ENCODE peak calls at places on chromosome 21, in seven cellular contexts. L, W, A, N, E, M and D are unnamed samples.

GRCh38 chr21:44929799-44930542 is 9.3 kb upstream of the ITGB2 start:
- DNase-seq in A (no peak), W (no peak), L (no peak), M (no peak), N (peak), E (no peak), D (no peak)

GRCh38 chr21:42080788-42081083 is 9.6 kb downstream of the UMODL1 start:
- DNase-seq in N (no peak), L (no peak), W (no peak), A (no peak), E (no peak), M (no peak), D (no peak)

GRCh38 chr21:36788116-36788515 is 89.2 kb downstream of the SIM2 start:
- DNase-seq in E (no peak), W (peak), N (no peak), L (peak), M (no peak), A (peak), D (no peak)

GRCh38 chr21:26280715-26281310 is 110.2 kb upstream of the APP start:
- DNase-seq in L (no peak), E (no peak), N (no peak), W (no peak), M (no peak), A (no peak), D (no peak)

GRCh38 chr21:26079376-26079775 is 91.2 kb downstream of the APP start:
- DNase-seq in L (no peak), M (no peak), N (no peak), W (no peak), A (no peak), E (no peak), D (no peak)

GRCh38 chr21:27258756-27259429 is 292.0 kb upstream of the ADAMTS5 start:
- DNase-seq in L (no peak), A (no peak), W (no peak), N (no peak), E (no peak), M (no peak), D (no peak)

GRCh38 chr21:42040411-42041180 is 30.4 kb upstream of the ZBTB21 start:
- DNase-seq in E (no peak), W (peak), A (no peak), N (peak), L (peak), M (peak), D (no peak)

GRCh38 chr21:33954395-33954794 is 38.8 kb upstream of the ATP5PO start:
- DNase-seq in L (no peak), M (no peak), E (no peak), N (no peak), W (no peak), A (no peak), D (no peak)

GRCh38 chr21:35933466-35933865 is 126.9 kb downstream of the SETD4 start:
- DNase-seq in M (peak), L (peak), N (no peak), A (no peak), E (peak), W (no peak), D (no peak)

GRCh38 chr21:38306833-38307232 is 50.0 kb downstream of the KCNJ15 start:
- DNase-seq in W (no peak), A (no peak), E (no peak), M (no peak), L (no peak), N (no peak), D (no peak)

GRCh38 chr21:41929248-41929647 is 24.6 kb downstream of the C2CD2 start:
- DNase-seq in M (peak), L (no peak), N (peak), E (no peak), A (no peak), W (no peak), D (no peak)

GRCh38 chr21:37346841-37347430 is 19.6 kb upstream of the DYRK1A start:
- DNase-seq in M (no peak), A (no peak), W (no peak), L (no peak), E (no peak), N (no peak), D (no peak)

GRCh38 chr21:36321325-36322082 is 1.5 kb downstream of the MORC3 start:
- DNase-seq in W (no peak), M (no peak), N (peak), E (no peak), L (no peak), A (peak), D (no peak)

GRCh38 chr21:34302496-34302895 is 61.3 kb upstream of the KCNE2 start:
- DNase-seq in N (no peak), A (no peak), W (no peak), M (no peak), E (no peak), L (no peak), D (no peak)

GRCh38 chr21:37758997-37759396 is 157.3 kb downstream of the KCNJ6 start:
- DNase-seq in L (peak), M (peak), W (peak), N (no peak), A (peak), E (no peak), D (no peak)

GRCh38 chr21:37164742-37165141 is 91.7 kb downstream of the TTC3 start:
- DNase-seq in E (no peak), L (no peak), A (no peak), N (no peak), M (no peak), W (no peak), D (no peak)

GRCh38 chr21:32412162-32412997 is at the start of gene EVA1C:
- DNase-seq in L (peak), A (peak), E (peak), W (peak), M (peak), N (peak), D (no peak)
- TF ChIP-seq POLR2A in L (peak), A (peak), E (no peak), W (peak), M (no peak), N (no peak), D (no peak)

GRCh38 chr21:39349211-39350093 is 564 bp upstream of the HMGN1 start:
- DNase-seq in E (peak), M (peak), A (peak), N (peak), W (peak), L (peak), D (peak)
- TF ChIP-seq POLR2A in E (no peak), M (no peak), A (peak), N (peak), W (peak), L (no peak), D (peak)

DNA sequence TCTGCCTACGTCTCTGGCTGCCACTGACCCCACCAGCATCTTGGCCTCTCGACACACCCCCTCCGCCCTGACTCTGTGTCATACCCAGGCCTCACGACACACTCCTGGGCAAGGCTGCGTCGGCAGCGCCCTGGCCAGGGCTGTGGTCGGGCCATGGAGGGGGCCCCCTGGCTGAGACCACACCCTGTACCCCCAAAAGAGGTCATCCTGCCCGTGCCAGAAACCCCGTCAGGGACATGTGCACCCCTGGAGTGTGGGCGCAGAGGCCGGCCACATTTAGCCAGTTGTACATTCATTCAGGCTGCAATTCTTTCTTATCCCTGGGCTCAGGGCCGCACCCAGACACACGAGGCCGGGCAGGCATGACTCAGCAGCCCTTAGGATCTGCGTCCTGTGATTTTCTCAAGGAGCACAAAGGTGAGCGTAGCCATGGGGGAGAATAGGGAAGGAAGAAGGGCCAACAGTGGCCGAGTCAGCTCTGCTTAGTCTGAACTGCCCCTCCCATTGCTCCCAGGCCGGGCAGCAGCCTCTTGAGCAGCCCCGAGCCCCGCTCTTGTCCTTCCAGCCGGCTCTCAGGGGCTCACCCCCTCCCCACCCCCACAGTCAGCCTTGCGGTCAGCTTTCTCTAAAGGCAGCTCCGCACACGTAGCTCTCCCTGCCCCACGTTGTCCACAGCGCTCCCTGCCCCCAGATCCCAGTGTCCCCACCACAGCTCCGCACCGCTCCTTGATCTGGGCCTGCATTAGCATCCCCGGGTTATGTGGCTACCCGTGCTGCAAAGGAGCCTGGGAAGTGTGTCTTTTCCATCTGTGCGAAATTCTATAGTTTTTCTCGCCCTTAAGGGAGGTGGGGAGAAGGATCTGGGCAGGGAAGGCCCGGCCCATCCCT is 7.9 kb downstream of the CSTB start:
- DNase-seq in A (no peak), E (no peak), L (peak), N (no peak), W (peak), M (peak), D (no peak)
- TF ChIP-seq POLR2A in A (peak), E (no peak), L (peak), N (no peak), W (no peak), M (no peak), D (no peak)

GRCh38 chr21:29299046-29299905 is 554 bp downstream of the BACH1 start:
- DNase-seq in A (peak), M (peak), W (peak), L (peak), N (peak), E (peak), D (peak)
- TF ChIP-seq POLR2A in A (no peak), M (no peak), W (no peak), L (peak), N (no peak), E (no peak), D (peak)

GRCh38 chr21:30216041-30216723 is at the start of gene CLDN8:
- DNase-seq in N (no peak), M (no peak), L (no peak), W (no peak), A (peak), E (no peak), D (no peak)
- TF ChIP-seq POLR2A in N (no peak), M (no peak), L (no peak), W (no peak), A (no peak), E (no peak), D (no peak)

GRCh38 chr21:43689556-43690337 is 29.2 kb upstream of the PDXK start:
- DNase-seq in E (no peak), W (no peak), L (no peak), M (no peak), N (peak), A (no peak), D (no peak)
- TF ChIP-seq POLR2A in E (no peak), W (no peak), L (no peak), M (no peak), N (no peak), A (no peak), D (no peak)